ENCODE peak calls at places on chromosomes 1 and 21, in seven cellular contexts. U is GM23248, X is left lung, V is cardiac muscle cell, W is PC-3, O is caudate nucleus, A is fibroblast of lung. L is an unnamed sample.

GRCh38 chr1:161082996-161083742 is 6.2 kb downstream of the NECTIN4 start:
- DNase-seq in U (peak; percentile 98), X (peak; percentile 95), V (peak; percentile 94), W (peak; percentile 99), O (no peak), A (peak; percentile 93), L (no peak)

GRCh38 chr1:217614319-217614718 is 16.6 kb downstream of the GPATCH2 start:
- DNase-seq in U (no peak), X (no peak), V (peak; percentile 16), W (no peak), O (no peak), A (no peak), L (no peak)

GRCh38 chr21:43865471-43866181 is 603 bp downstream of the AGPAT3 start:
- DNase-seq in U (peak; percentile 66), X (peak; percentile 60), V (peak; percentile 38), W (peak; percentile 25), O (no peak), A (peak; percentile 26), L (no peak)

GRCh38 chr1:227315500-227316346 is 2.6 kb downstream of the CDC42BPA start:
- DNase-seq in U (peak; percentile 80), X (no peak), V (peak; percentile 81), W (peak; percentile 74), O (peak; percentile 18), A (peak; percentile 64), L (no peak)

GRCh38 chr1:97174039-97174704 is 452.6 kb downstream of the PTBP2 start:
- DNase-seq in U (peak; percentile 10), X (no peak), V (no peak), W (peak; percentile 45), O (no peak), A (peak; percentile 5), L (no peak)

GRCh38 chr1:92310185-92310597 is 11.3 kb downstream of the RPAP2 start:
- DNase-seq in U (peak; percentile 61), X (no peak), V (peak; percentile 54), W (peak; percentile 75), O (no peak), A (no peak), L (no peak)

GRCh38 chr1:69263982-69264381 is 303.7 kb upstream of the LRRC7 start:
- DNase-seq in U (no peak), X (no peak), V (peak; percentile 78), W (no peak), O (no peak), A (peak; percentile 73), L (no peak)

GRCh38 chr1:77378723-77379533 is 97.1 kb downstream of the AK5 start:
- DNase-seq in U (no peak), X (no peak), V (peak; percentile 37), W (peak; percentile 20), O (no peak), A (peak; percentile 59), L (no peak)

GRCh38 chr21:45531393-45532215 is 10.6 kb downstream of the SLC19A1 start:
- DNase-seq in U (no peak), X (peak; percentile 31), V (no peak), W (no peak), O (no peak), A (no peak), L (no peak)

GRCh38 chr1:107952989-107953388 is 12.0 kb downstream of the VAV3 start:
- DNase-seq in U (no peak), X (no peak), V (peak; percentile 24), W (no peak), O (no peak), A (no peak), L (no peak)

GRCh38 chr21:43301424-43302355 is 125.2 kb downstream of the SIK1 start:
- DNase-seq in U (no peak), X (no peak), V (no peak), W (no peak), O (no peak), A (no peak), L (no peak)

GRCh38 chr1:228015276-228016180 is 8.7 kb downstream of the WNT3A start:
- DNase-seq in U (peak; percentile 69), X (peak; percentile 17), V (peak; percentile 62), W (peak; percentile 57), O (no peak), A (peak; percentile 57), L (no peak)

GRCh38 chr1:230558324-230558723 is 84.0 kb upstream of the COG2 start:
- DNase-seq in U (no peak), X (no peak), V (no peak), W (no peak), O (no peak), A (no peak), L (no peak)

GRCh38 chr1:76005755-76006154 is 68.8 kb upstream of the ST6GALNAC3 start:
- DNase-seq in U (peak; percentile 5), X (no peak), V (no peak), W (no peak), O (no peak), A (no peak), L (no peak)

GRCh38 chr1:222288056-222288455 is 259.8 kb downstream of the HHIPL2 start:
- DNase-seq in U (peak; percentile 67), X (no peak), V (no peak), W (peak; percentile 94), O (no peak), A (no peak), L (no peak)

GRCh38 chr1:199322278-199322677 is 683.4 kb downstream of the PTPRC start:
- DNase-seq in U (no peak), X (no peak), V (no peak), W (no peak), O (no peak), A (no peak), L (no peak)

GRCh38 chr1:2339206-2340085 is 51.9 kb downstream of the MORN1 start:
- DNase-seq in U (no peak), X (no peak), V (no peak), W (no peak), O (no peak), A (no peak), L (no peak)
- H3K27ac ChIP-seq in U (no peak overlapping the region), X (no peak overlapping the region), V (no peak overlapping the region), W (no peak overlapping the region), O (no peak overlapping the region), A (no peak overlapping the region), L (no peak overlapping the region)

GRCh38 chr1:6027591-6027990 is 18.1 kb upstream of the KCNAB2 start:
- DNase-seq in U (no peak), X (no peak), V (no peak), W (no peak), O (no peak), A (no peak), L (no peak)

GRCh38 chr1:6023346-6023745 is 22.3 kb upstream of the KCNAB2 start:
- DNase-seq in U (no peak), X (no peak), V (no peak), W (no peak), O (no peak), A (no peak), L (no peak)

GRCh38 chr1:6024376-6024775 is 21.3 kb upstream of the KCNAB2 start:
- DNase-seq in U (no peak), X (no peak), V (no peak), W (no peak), O (no peak), A (no peak), L (no peak)

GRCh38 chr1:6026095-6026809 is 19.4 kb upstream of the KCNAB2 start:
- DNase-seq in U (no peak), X (peak; percentile 95), V (peak; percentile 55), W (no peak), O (peak; percentile 26), A (peak; percentile 16), L (peak; percentile 53)

GRCh38 chr1:6025269-6026094 is 20.2 kb upstream of the KCNAB2 start:
- DNase-seq in U (peak; percentile 32), X (peak; percentile 41), V (no peak), W (no peak), O (peak; percentile 23), A (peak; percentile 23), L (no peak)
- H3K27ac ChIP-seq in U (no peak overlapping the region), X (peak overlapping the region; percentile 44), V (no peak overlapping the region), W (no peak overlapping the region), O (no peak overlapping the region), A (no peak overlapping the region), L (no peak overlapping the region)

GRCh38 chr21:31511258-31511657 is 148.2 kb upstream of the SOD1 start:
- DNase-seq in U (no peak), X (no peak), V (no peak), W (no peak), O (no peak), A (no peak), L (no peak)

GRCh38 chr21:31518580-31518979 is 140.9 kb upstream of the SOD1 start:
- DNase-seq in U (no peak), X (no peak), V (no peak), W (no peak), O (no peak), A (no peak), L (no peak)

GRCh38 chr21:31517664-31518402 is 141.7 kb upstream of the SOD1 start:
- DNase-seq in U (no peak), X (no peak), V (no peak), W (no peak), O (no peak), A (no peak), L (no peak)

GRCh38 chr21:31515253-31515652 is 144.2 kb upstream of the SOD1 start:
- DNase-seq in U (no peak), X (no peak), V (no peak), W (no peak), O (no peak), A (no peak), L (no peak)

DNA sequence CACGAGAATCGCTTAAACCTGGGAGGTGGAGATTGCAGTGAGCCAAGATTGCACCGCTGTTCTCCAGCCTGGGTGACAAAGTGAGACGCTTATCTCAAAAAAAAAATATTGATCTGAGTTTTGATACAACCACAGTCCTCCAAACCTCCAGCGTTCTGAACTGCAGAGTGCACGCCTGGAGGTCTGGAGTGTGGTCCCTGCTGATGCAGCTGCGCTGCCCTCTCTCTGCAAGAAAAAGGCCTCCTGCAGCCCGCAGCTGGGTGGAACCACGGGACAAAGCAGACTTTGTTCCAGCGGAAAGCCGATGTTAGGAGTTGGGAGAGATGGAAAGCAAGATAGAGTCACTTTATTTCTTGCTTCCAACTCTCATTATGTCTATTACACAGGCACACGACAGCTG is 144.9 kb upstream of the SOD1 start:
- DNase-seq in U (no peak), X (no peak), V (peak; percentile 14), W (no peak), O (peak; percentile 84), A (peak; percentile 26), L (peak; percentile 70)
- H3K27ac ChIP-seq in U (no peak overlapping the region), X (no peak overlapping the region), V (no peak overlapping the region), W (no peak overlapping the region), O (peak overlapping the region; percentile 67), A (no peak overlapping the region), L (peak overlapping the region; percentile 32)

DNA sequence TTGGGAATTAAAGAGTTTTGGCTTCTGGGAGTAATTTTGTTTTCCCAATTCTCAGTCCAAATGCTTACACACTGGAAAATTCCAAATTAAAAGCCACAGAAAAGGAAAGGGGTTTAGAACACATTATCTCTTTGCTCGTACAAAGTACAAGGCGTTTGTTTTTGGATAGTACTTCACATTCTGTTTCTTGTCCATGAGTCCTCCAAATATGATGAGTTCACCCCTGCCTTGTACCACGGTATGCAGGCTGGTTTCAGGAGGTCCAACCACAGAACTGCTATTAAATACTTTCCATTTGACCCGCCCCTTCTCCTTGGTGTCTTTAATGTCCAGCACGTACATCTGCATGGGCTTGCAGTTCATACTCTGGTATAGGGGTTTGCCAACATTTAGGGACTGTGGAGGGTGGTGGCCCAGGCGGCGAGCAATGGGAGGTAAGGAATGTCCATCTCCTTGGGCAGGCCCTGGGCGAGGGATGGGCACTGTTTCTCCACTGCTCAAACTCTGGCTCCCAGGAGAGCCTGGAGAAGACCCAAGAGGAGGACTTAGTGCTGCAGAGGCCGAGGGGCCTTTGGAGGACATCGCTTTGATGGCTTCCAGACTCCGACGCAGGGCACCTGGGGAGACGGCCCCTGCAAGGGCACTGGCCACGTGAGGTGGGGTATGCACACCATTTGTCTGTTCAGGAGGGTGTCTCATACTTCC is 13.7 kb upstream of the CPLANE2 start:
- DNase-seq in U (peak; percentile 63), X (no peak), V (peak; percentile 78), W (no peak), O (no peak), A (peak; percentile 74), L (no peak)
- H3K27ac ChIP-seq in U (no peak overlapping the region), X (peak overlapping the region; percentile 53), V (no peak overlapping the region), W (no peak overlapping the region), O (peak overlapping the region; percentile 9), A (no peak overlapping the region), L (no peak overlapping the region)

L was measured in substantia nigra.